ENCODE peak calls at places on chromosome 12, in eight cellular contexts. One of them, this sample, is unnamed.

GRCh38 chr12:92365836-92366235 is 220.2 kb upstream of the BTG1 start:
- DNase-seq in CD8-positive, alpha-beta memory T cell: no peak
- DNase-seq in neuronal stem cell: no peak
- DNase-seq in foreskin fibroblast: no peak
- DNase-seq in IMR-90: no peak
- DNase-seq in GM23338: no peak
- DNase-seq in ovary: no peak
- DNase-seq in uterus: no peak
- DNase-seq in this sample: no peak

GRCh38 chr12:57046947-57047890 is 2.7 kb downstream of the MYO1A start:
- DNase-seq in CD8-positive, alpha-beta memory T cell: peak
- DNase-seq in neuronal stem cell: no peak
- DNase-seq in foreskin fibroblast: no peak
- DNase-seq in IMR-90: no peak
- DNase-seq in GM23338: no peak
- DNase-seq in ovary: no peak
- DNase-seq in uterus: no peak
- DNase-seq in this sample: no peak

GRCh38 chr12:4215862-4216541 is 57.6 kb upstream of the CCND2 start:
- DNase-seq in CD8-positive, alpha-beta memory T cell: no peak
- DNase-seq in neuronal stem cell: no peak
- DNase-seq in foreskin fibroblast: no peak
- DNase-seq in IMR-90: no peak
- DNase-seq in GM23338: no peak
- DNase-seq in ovary: no peak
- DNase-seq in uterus: no peak
- DNase-seq in this sample: no peak

GRCh38 chr12:80902711-80903110 is 35.0 kb downstream of the LIN7A start:
- DNase-seq in CD8-positive, alpha-beta memory T cell: no peak
- DNase-seq in neuronal stem cell: no peak
- DNase-seq in foreskin fibroblast: no peak
- DNase-seq in IMR-90: no peak
- DNase-seq in GM23338: no peak
- DNase-seq in ovary: no peak
- DNase-seq in uterus: no peak
- DNase-seq in this sample: no peak

GRCh38 chr12:59055204-59055839 is 135.0 kb upstream of the LRIG3 start:
- DNase-seq in CD8-positive, alpha-beta memory T cell: no peak
- DNase-seq in neuronal stem cell: no peak
- DNase-seq in foreskin fibroblast: peak
- DNase-seq in IMR-90: peak
- DNase-seq in GM23338: no peak
- DNase-seq in ovary: no peak
- DNase-seq in uterus: no peak
- DNase-seq in this sample: no peak

GRCh38 chr12:113647048-113647447 is 175.4 kb upstream of the LHX5 start:
- DNase-seq in CD8-positive, alpha-beta memory T cell: no peak
- DNase-seq in neuronal stem cell: no peak
- DNase-seq in foreskin fibroblast: no peak
- DNase-seq in IMR-90: no peak
- DNase-seq in GM23338: peak
- DNase-seq in ovary: no peak
- DNase-seq in uterus: no peak
- DNase-seq in this sample: peak

GRCh38 chr12:9134981-9135628 is 19.4 kb upstream of the A2M start:
- DNase-seq in CD8-positive, alpha-beta memory T cell: no peak
- DNase-seq in neuronal stem cell: no peak
- DNase-seq in foreskin fibroblast: no peak
- DNase-seq in IMR-90: peak
- DNase-seq in GM23338: peak
- DNase-seq in ovary: no peak
- DNase-seq in uterus: no peak
- DNase-seq in this sample: peak

GRCh38 chr12:83361486-83361885 is 674.8 kb downstream of the TMTC2 start:
- DNase-seq in CD8-positive, alpha-beta memory T cell: no peak
- DNase-seq in neuronal stem cell: no peak
- DNase-seq in foreskin fibroblast: no peak
- DNase-seq in IMR-90: no peak
- DNase-seq in GM23338: no peak
- DNase-seq in ovary: no peak
- DNase-seq in uterus: no peak
- DNase-seq in this sample: no peak

GRCh38 chr12:105409881-105410471 is 79.5 kb downstream of the C12orf75 start:
- DNase-seq in CD8-positive, alpha-beta memory T cell: no peak
- DNase-seq in neuronal stem cell: no peak
- DNase-seq in foreskin fibroblast: no peak
- DNase-seq in IMR-90: no peak
- DNase-seq in GM23338: no peak
- DNase-seq in ovary: no peak
- DNase-seq in uterus: peak
- DNase-seq in this sample: no peak

GRCh38 chr12:125583071-125583470 is 517.8 kb downstream of the AACS start:
- DNase-seq in CD8-positive, alpha-beta memory T cell: no peak
- DNase-seq in neuronal stem cell: no peak
- DNase-seq in foreskin fibroblast: no peak
- DNase-seq in IMR-90: no peak
- DNase-seq in GM23338: no peak
- DNase-seq in ovary: no peak
- DNase-seq in uterus: no peak
- DNase-seq in this sample: no peak

GRCh38 chr12:8696402-8697100 is 1.2 kb upstream of the RIMKLB start:
- DNase-seq in CD8-positive, alpha-beta memory T cell: no peak
- DNase-seq in neuronal stem cell: no peak
- DNase-seq in foreskin fibroblast: no peak
- DNase-seq in IMR-90: no peak
- DNase-seq in GM23338: peak
- DNase-seq in ovary: no peak
- DNase-seq in uterus: no peak
- DNase-seq in this sample: no peak

GRCh38 chr12:71780207-71780822 is 25.7 kb downstream of the RAB21 start:
- DNase-seq in CD8-positive, alpha-beta memory T cell: peak
- DNase-seq in neuronal stem cell: no peak
- DNase-seq in foreskin fibroblast: peak
- DNase-seq in IMR-90: peak
- DNase-seq in GM23338: peak
- DNase-seq in ovary: peak
- DNase-seq in uterus: peak
- DNase-seq in this sample: peak

GRCh38 chr12:70774055-70774454 is 136.8 kb upstream of the PTPRB start:
- DNase-seq in CD8-positive, alpha-beta memory T cell: no peak
- DNase-seq in neuronal stem cell: no peak
- DNase-seq in foreskin fibroblast: peak
- DNase-seq in IMR-90: no peak
- DNase-seq in GM23338: no peak
- DNase-seq in ovary: no peak
- DNase-seq in uterus: no peak
- DNase-seq in this sample: no peak

GRCh38 chr12:23221066-23221465 is 596.1 kb downstream of the ETNK1 start:
- DNase-seq in CD8-positive, alpha-beta memory T cell: no peak
- DNase-seq in neuronal stem cell: no peak
- DNase-seq in foreskin fibroblast: no peak
- DNase-seq in IMR-90: no peak
- DNase-seq in GM23338: peak
- DNase-seq in ovary: no peak
- DNase-seq in uterus: no peak
- DNase-seq in this sample: peak

GRCh38 chr12:115440438-115440837 is 756.5 kb upstream of the TBX3 start:
- DNase-seq in CD8-positive, alpha-beta memory T cell: no peak
- DNase-seq in neuronal stem cell: no peak
- DNase-seq in foreskin fibroblast: peak
- DNase-seq in IMR-90: peak
- DNase-seq in GM23338: no peak
- DNase-seq in ovary: no peak
- DNase-seq in uterus: peak
- DNase-seq in this sample: no peak

GRCh38 chr12:28040251-28040650 is 67.7 kb upstream of the PTHLH start:
- DNase-seq in CD8-positive, alpha-beta memory T cell: no peak
- DNase-seq in neuronal stem cell: no peak
- DNase-seq in foreskin fibroblast: no peak
- DNase-seq in IMR-90: no peak
- DNase-seq in GM23338: no peak
- DNase-seq in ovary: no peak
- DNase-seq in uterus: no peak
- DNase-seq in this sample: no peak

GRCh38 chr12:120839503-120839902 is 64.7 kb downstream of the SPPL3 start:
- DNase-seq in CD8-positive, alpha-beta memory T cell: no peak
- DNase-seq in neuronal stem cell: no peak
- DNase-seq in foreskin fibroblast: no peak
- DNase-seq in IMR-90: no peak
- DNase-seq in GM23338: no peak
- DNase-seq in ovary: no peak
- DNase-seq in uterus: no peak
- DNase-seq in this sample: no peak

GRCh38 chr12:116534341-116535121 is 24.6 kb upstream of the MAP1LC3B2 start:
- DNase-seq in CD8-positive, alpha-beta memory T cell: no peak
- DNase-seq in neuronal stem cell: no peak
- DNase-seq in foreskin fibroblast: no peak
- DNase-seq in IMR-90: peak
- DNase-seq in GM23338: peak
- DNase-seq in ovary: no peak
- DNase-seq in uterus: peak
- DNase-seq in this sample: peak
- H3K4me3 ChIP-seq in CD8-positive, alpha-beta memory T cell: peak
- H3K4me3 ChIP-seq in neuronal stem cell: peak
- H3K4me3 ChIP-seq in foreskin fibroblast: peak
- H3K4me3 ChIP-seq in IMR-90: peak
- H3K4me3 ChIP-seq in GM23338: peak
- H3K4me3 ChIP-seq in ovary: peak
- H3K4me3 ChIP-seq in uterus: peak
- H3K4me3 ChIP-seq in this sample: peak

GRCh38 chr12:118356809-118357326 is 15.8 kb downstream of the TAOK3 start:
- DNase-seq in CD8-positive, alpha-beta memory T cell: no peak
- DNase-seq in neuronal stem cell: no peak
- DNase-seq in foreskin fibroblast: peak
- DNase-seq in IMR-90: peak
- DNase-seq in GM23338: no peak
- DNase-seq in ovary: no peak
- DNase-seq in uterus: no peak
- DNase-seq in this sample: no peak

GRCh38 chr12:118358607-118359540 is 13.8 kb downstream of the TAOK3 start:
- DNase-seq in CD8-positive, alpha-beta memory T cell: no peak
- DNase-seq in neuronal stem cell: no peak
- DNase-seq in foreskin fibroblast: no peak
- DNase-seq in IMR-90: no peak
- DNase-seq in GM23338: no peak
- DNase-seq in ovary: no peak
- DNase-seq in uterus: no peak
- DNase-seq in this sample: no peak

GRCh38 chr12:118358008-118358359 is 14.7 kb downstream of the TAOK3 start:
- DNase-seq in CD8-positive, alpha-beta memory T cell: no peak
- DNase-seq in neuronal stem cell: no peak
- DNase-seq in foreskin fibroblast: no peak
- DNase-seq in IMR-90: no peak
- DNase-seq in GM23338: no peak
- DNase-seq in ovary: no peak
- DNase-seq in uterus: no peak
- DNase-seq in this sample: no peak

GRCh38 chr12:118355838-118356237 is 16.9 kb downstream of the TAOK3 start:
- DNase-seq in CD8-positive, alpha-beta memory T cell: no peak
- DNase-seq in neuronal stem cell: no peak
- DNase-seq in foreskin fibroblast: no peak
- DNase-seq in IMR-90: no peak
- DNase-seq in GM23338: no peak
- DNase-seq in ovary: no peak
- DNase-seq in uterus: no peak
- DNase-seq in this sample: no peak

GRCh38 chr12:118357327-118358007 is 15.2 kb downstream of the TAOK3 start:
- DNase-seq in CD8-positive, alpha-beta memory T cell: peak
- DNase-seq in neuronal stem cell: no peak
- DNase-seq in foreskin fibroblast: peak
- DNase-seq in IMR-90: peak
- DNase-seq in GM23338: no peak
- DNase-seq in ovary: no peak
- DNase-seq in uterus: peak
- DNase-seq in this sample: no peak
- H3K4me3 ChIP-seq in CD8-positive, alpha-beta memory T cell: peak
- H3K4me3 ChIP-seq in neuronal stem cell: no peak
- H3K4me3 ChIP-seq in foreskin fibroblast: no peak
- H3K4me3 ChIP-seq in IMR-90: no peak
- H3K4me3 ChIP-seq in GM23338: no peak
- H3K4me3 ChIP-seq in ovary: no peak
- H3K4me3 ChIP-seq in uterus: no peak
- H3K4me3 ChIP-seq in this sample: no peak

DNA sequence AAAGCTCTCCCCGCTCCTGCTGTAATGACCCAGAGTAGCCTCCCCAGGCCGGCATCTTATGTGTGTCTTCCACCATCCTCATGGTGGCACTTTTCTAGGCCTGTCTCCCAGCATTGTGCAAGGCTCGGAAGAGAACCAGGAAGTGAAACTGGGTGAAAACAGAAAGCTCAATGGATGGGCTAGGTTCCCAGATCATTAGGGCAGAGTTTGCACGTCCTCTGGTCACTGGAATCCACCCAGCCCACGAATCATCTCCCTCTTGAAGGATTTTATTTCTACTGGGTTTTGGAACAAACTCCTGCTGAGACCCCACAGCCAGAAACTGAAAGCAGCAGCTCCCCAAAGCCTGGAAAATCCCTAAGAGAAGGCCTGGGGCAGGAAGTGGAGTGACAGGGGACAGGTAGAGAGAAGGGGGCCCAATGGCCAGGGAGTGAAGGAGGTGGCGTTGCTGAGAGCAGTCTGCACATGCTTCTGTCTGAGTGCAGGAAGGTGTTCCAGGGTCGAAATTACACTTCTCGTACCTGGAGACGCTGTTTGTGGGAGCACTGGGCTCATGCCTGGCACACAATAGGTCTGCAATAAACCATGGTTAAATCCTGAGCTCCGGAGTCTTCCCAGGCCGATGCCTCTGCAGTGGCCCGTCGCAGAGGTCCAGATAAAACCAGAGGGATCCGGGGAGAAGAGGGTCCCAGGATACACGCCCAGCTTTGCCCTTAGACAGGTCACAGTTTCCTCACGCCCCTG is 15.6 kb downstream of the ACVRL1 start:
- DNase-seq in CD8-positive, alpha-beta memory T cell: no peak
- DNase-seq in neuronal stem cell: no peak
- DNase-seq in foreskin fibroblast: peak
- DNase-seq in IMR-90: peak
- DNase-seq in GM23338: peak
- DNase-seq in ovary: no peak
- DNase-seq in uterus: peak
- DNase-seq in this sample: peak
- H3K4me3 ChIP-seq in CD8-positive, alpha-beta memory T cell: no peak
- H3K4me3 ChIP-seq in neuronal stem cell: no peak
- H3K4me3 ChIP-seq in foreskin fibroblast: peak
- H3K4me3 ChIP-seq in IMR-90: no peak
- H3K4me3 ChIP-seq in GM23338: peak
- H3K4me3 ChIP-seq in ovary: no peak
- H3K4me3 ChIP-seq in uterus: no peak
- H3K4me3 ChIP-seq in this sample: no peak

DNA sequence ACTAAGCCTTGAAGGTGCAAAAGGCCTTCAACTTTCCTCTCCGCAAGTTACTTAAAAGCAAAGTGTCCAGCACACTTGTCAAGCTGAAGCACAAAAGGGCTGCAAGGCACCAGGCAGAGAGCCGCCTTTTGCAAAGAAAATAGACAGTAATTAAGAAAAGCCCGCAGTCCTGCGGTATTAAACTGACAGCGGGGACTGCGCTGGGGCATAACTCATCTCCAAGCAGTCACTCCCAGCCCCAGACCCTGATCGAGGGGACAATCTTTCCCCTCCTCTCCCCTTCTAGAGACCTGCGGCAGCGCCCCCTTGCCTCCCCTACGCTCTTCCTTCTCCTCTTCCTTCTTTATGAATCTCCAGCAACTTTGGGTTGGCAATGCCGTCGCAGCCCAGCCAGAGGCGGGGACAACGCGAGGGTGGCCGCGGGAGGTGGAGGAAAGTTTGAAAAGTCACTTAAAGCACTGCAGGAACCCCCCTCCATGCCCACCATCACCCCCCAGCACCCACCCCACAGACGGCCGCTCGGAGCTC is 200.9 kb upstream of the CAND1 start:
- DNase-seq in CD8-positive, alpha-beta memory T cell: no peak
- DNase-seq in neuronal stem cell: peak
- DNase-seq in foreskin fibroblast: no peak
- DNase-seq in IMR-90: no peak
- DNase-seq in GM23338: peak
- DNase-seq in ovary: no peak
- DNase-seq in uterus: no peak
- DNase-seq in this sample: no peak
- H3K4me3 ChIP-seq in CD8-positive, alpha-beta memory T cell: peak
- H3K4me3 ChIP-seq in neuronal stem cell: peak
- H3K4me3 ChIP-seq in foreskin fibroblast: peak
- H3K4me3 ChIP-seq in IMR-90: no peak
- H3K4me3 ChIP-seq in GM23338: peak
- H3K4me3 ChIP-seq in ovary: peak
- H3K4me3 ChIP-seq in uterus: peak
- H3K4me3 ChIP-seq in this sample: peak